ENCODE peak calls at places on chromosomes 2 and 18, in four cellular contexts. Y is HFFc6; Z is stimulated activated naive CD4-positive, alpha-beta T cell; W is fibroblast of lung. S is an unnamed sample.

GRCh38 chr2:44655401-44655864 is 286.1 kb upstream of the SIX3 start:
- DNase-seq in W (no peak), Y (no peak), Z (no peak), S (no peak)

GRCh38 chr18:22883827-22884226 is 49.3 kb upstream of the RBBP8 start:
- DNase-seq in Z (no peak), W (no peak), Y (no peak), S (no peak)

GRCh38 chr18:68234115-68234514 is 480.8 kb downstream of the TMX3 start:
- DNase-seq in Z (no peak), Y (no peak), W (no peak), S (no peak)

GRCh38 chr2:231800493-231801091 is 14.3 kb downstream of the COPS7B start:
- DNase-seq in Y (peak), Z (peak), W (peak), S (no peak)

GRCh38 chr2:168874368-168875005 is 15.7 kb downstream of the SPC25 start:
- DNase-seq in Y (no peak), Z (no peak), W (no peak), S (no peak)

GRCh38 chr2:1585635-1586034 is 158.7 kb downstream of the PXDN start:
- DNase-seq in Y (no peak), Z (no peak), W (no peak), S (no peak)

GRCh38 chr2:76194376-76194775 is 483.7 kb upstream of the GCFC2 start:
- DNase-seq in Z (no peak), W (no peak), Y (no peak), S (no peak)

GRCh38 chr18:21996261-21996892 is 173.0 kb upstream of the GATA6 start:
- DNase-seq in Y (no peak), Z (no peak), W (peak), S (no peak)

GRCh38 chr18:12121175-12122095 is 27.8 kb downstream of the ANKRD62 start:
- DNase-seq in W (peak), Z (no peak), Y (no peak), S (no peak)

GRCh38 chr2:135099802-135100483 is 47.9 kb downstream of the RAB3GAP1 start:
- DNase-seq in W (no peak), Y (no peak), Z (no peak), S (no peak)

GRCh38 chr2:100446696-100447095 is 23.6 kb upstream of the NMS start:
- DNase-seq in Z (no peak), Y (no peak), W (no peak), S (no peak)

GRCh38 chr2:212842544-212843185 is 304.1 kb upstream of the ERBB4 start:
- DNase-seq in Z (no peak), W (peak), Y (peak), S (no peak)

GRCh38 chr2:231046908-231047269 is 9.6 kb downstream of the C2orf72 start:
- DNase-seq in Z (no peak), Y (no peak), W (no peak), S (no peak)

GRCh38 chr2:214519258-214519818 is 108.5 kb downstream of the VWC2L start:
- DNase-seq in W (no peak), Y (no peak), Z (no peak), S (no peak)

GRCh38 chr18:24086082-24086481 is 52.8 kb upstream of the CABYR start:
- DNase-seq in Z (no peak), Y (no peak), W (no peak), S (no peak)

GRCh38 chr18:23380001-23380550 is 73.0 kb upstream of the RIOK3 start:
- DNase-seq in Z (no peak), W (no peak), Y (no peak), S (no peak)

GRCh38 chr2:164737612-164738081 is 104.0 kb downstream of the COBLL1 start:
- DNase-seq in W (peak), Z (no peak), Y (peak), S (no peak)

GRCh38 chr2:168035458-168035857 is 211.9 kb downstream of the STK39 start:
- DNase-seq in Y (no peak), Z (no peak), W (no peak), S (no peak)

GRCh38 chr18:6718255-6718654 is 11.3 kb upstream of the ARHGAP28 start:
- DNase-seq in Z (no peak), Y (no peak), W (no peak), S (no peak)

GRCh38 chr2:48738806-48739205 is 16.7 kb downstream of the LHCGR start:
- DNase-seq in W (no peak), Z (no peak), Y (no peak), S (no peak)

GRCh38 chr18:66813138-66813537 is 209.2 kb upstream of the CDH19 start:
- DNase-seq in Z (no peak), Y (no peak), W (no peak), S (no peak)

GRCh38 chr2:219274392-219274921 is 4.7 kb upstream of the DNAJB2 start:
- DNase-seq in Z (no peak), Y (peak), W (peak), S (no peak)

GRCh38 chr2:200618590-200619021 is 32.8 kb downstream of the AOX1 start:
- DNase-seq in W (peak), Z (no peak), Y (no peak), S (no peak)

S was measured in central memory CD4-positive, alpha-beta T cell.